ENCODE peak calls at places on chromosomes 7 and 10, in five cellular contexts. One of them, this sample, is unnamed.
A peak's percentile ranks its signal among the peaks of the same experiment; 100 is the strongest.

GRCh38 chr7:99224263-99224947 is 16.5 kb upstream of the KPNA7 start:
- DNase-seq in pons: no peak
- DNase-seq in nephron progenitor cell: no peak
- DNase-seq in Caki2: peak; percentile 95
- DNase-seq in Daoy: peak; percentile 94
- DNase-seq in this sample: peak; percentile 36

GRCh38 chr7:134589491-134589941 is 40.6 kb downstream of the AKR1B15 start:
- DNase-seq in pons: no peak
- DNase-seq in nephron progenitor cell: no peak
- DNase-seq in Caki2: no peak
- DNase-seq in Daoy: peak; percentile 37
- DNase-seq in this sample: peak; percentile 29

GRCh38 chr7:155001756-155002410 is 1.0 kb downstream of the PAXIP1 start:
- DNase-seq in pons: no peak
- DNase-seq in nephron progenitor cell: no peak
- DNase-seq in Caki2: peak; percentile 26
- DNase-seq in Daoy: peak; percentile 23
- DNase-seq in this sample: no peak

GRCh38 chr7:47338031-47338430 is 243.9 kb downstream of the TNS3 start:
- DNase-seq in pons: no peak
- DNase-seq in nephron progenitor cell: no peak
- DNase-seq in Caki2: no peak
- DNase-seq in Daoy: no peak
- DNase-seq in this sample: no peak

GRCh38 chr7:126700807-126701604 is 551.7 kb downstream of the GRM8 start:
- DNase-seq in pons: no peak
- DNase-seq in nephron progenitor cell: peak; percentile 51
- DNase-seq in Caki2: peak; percentile 79
- DNase-seq in Daoy: peak; percentile 98
- DNase-seq in this sample: peak; percentile 47

GRCh38 chr10:86370006-86370585 is 3.5 kb upstream of the GRID1 start:
- DNase-seq in pons: no peak
- DNase-seq in nephron progenitor cell: no peak
- DNase-seq in Caki2: no peak
- DNase-seq in Daoy: no peak
- DNase-seq in this sample: peak; percentile 20

GRCh38 chr10:70903262-70903921 is 15.0 kb upstream of the PCBD1 start:
- DNase-seq in pons: peak; percentile 55
- DNase-seq in nephron progenitor cell: peak; percentile 79
- DNase-seq in Caki2: no peak
- DNase-seq in Daoy: peak; percentile 50
- DNase-seq in this sample: peak; percentile 40

GRCh38 chr7:151243411-151244155 is 4.9 kb downstream of the SMARCD3 start:
- DNase-seq in pons: no peak
- DNase-seq in nephron progenitor cell: no peak
- DNase-seq in Caki2: no peak
- DNase-seq in Daoy: no peak
- DNase-seq in this sample: no peak

GRCh38 chr7:22565315-22565811 is 65.4 kb upstream of the STEAP1B start:
- DNase-seq in pons: peak; percentile 53
- DNase-seq in nephron progenitor cell: no peak
- DNase-seq in Caki2: peak; percentile 74
- DNase-seq in Daoy: peak; percentile 93
- DNase-seq in this sample: no peak

GRCh38 chr10:127942811-127943210 is 35.9 kb downstream of the PTPRE start:
- DNase-seq in pons: no peak
- DNase-seq in nephron progenitor cell: no peak
- DNase-seq in Caki2: no peak
- DNase-seq in Daoy: no peak
- DNase-seq in this sample: no peak

This sample was measured in right lobe of liver.